ENCODE peak calls at places on chromosome 1, in four cellular contexts. T is breast epithelium, P is ovary, I is suprapubic skin. E is an unnamed sample.

GRCh38 chr1:179091691-179092165 is 9.9 kb downstream of the TOR3A start:
- DNase-seq in T (no peak), I (peak; percentile 81), P (peak; percentile 85), E (peak; percentile 73)

GRCh38 chr1:201553496-201554166 is 14.7 kb downstream of the NAV1 start:
- DNase-seq in T (no peak), P (no peak), I (no peak), E (no peak)

GRCh38 chr1:167683226-167683625 is 38.6 kb upstream of the MPZL1 start:
- DNase-seq in P (no peak), I (no peak), T (no peak), E (no peak)

GRCh38 chr1:234599617-234600417 is 10.2 kb downstream of the IRF2BP2 start:
- DNase-seq in P (peak; percentile 86), T (peak; percentile 80), I (peak; percentile 89), E (peak; percentile 94)

GRCh38 chr1:161044535-161044907 is 1.3 kb downstream of the USF1 start:
- DNase-seq in I (no peak), T (no peak), P (no peak), E (no peak)

GRCh38 chr1:227892930-227893695 is 54.6 kb downstream of the WNT9A start:
- DNase-seq in I (no peak), T (peak; percentile 15), P (peak; percentile 6), E (no peak)

GRCh38 chr1:224747578-224747977 is 131.5 kb downstream of the CNIH3 start:
- DNase-seq in P (no peak), I (no peak), T (no peak), E (no peak)

GRCh38 chr1:166730299-166730888 is 108.9 kb upstream of the POGK start:
- DNase-seq in P (no peak), I (no peak), T (no peak), E (no peak)

GRCh38 chr1:67679691-67680090 is 5.3 kb upstream of the GADD45A start:
- DNase-seq in P (no peak), I (no peak), T (no peak), E (no peak)

GRCh38 chr1:201266774-201267173 is 16.5 kb upstream of the PKP1 start:
- DNase-seq in P (no peak), T (peak; percentile 27), I (no peak), E (no peak)

GRCh38 chr1:194331758-194332157 is 1145.3 kb upstream of the B3GALT2 start:
- DNase-seq in I (no peak), T (no peak), P (no peak), E (no peak)

GRCh38 chr1:15201221-15201620 is 45.8 kb upstream of the FHAD1 start:
- DNase-seq in T (no peak), P (no peak), I (no peak), E (no peak)

GRCh38 chr1:8525291-8526275 is 207.7 kb downstream of the SLC45A1 start:
- DNase-seq in T (peak; percentile 74), P (peak; percentile 76), I (peak; percentile 88), E (peak; percentile 90)
- TF ChIP-seq POLR2A in T (no peak), P (peak; percentile 54), I (no peak), E (peak; percentile 87)

GRCh38 chr1:94962745-94963265 is 35.9 kb upstream of the CNN3 start:
- DNase-seq in T (no peak), P (peak; percentile 59), I (no peak), E (no peak)
- H3K4me3 ChIP-seq in T (peak overlapping the region; percentile 58), P (peak overlapping the region; percentile 31), I (peak overlapping the region; percentile 38), E (peak overlapping the region; percentile 44)

GRCh38 chr1:26284597-26285351 is 4.9 kb downstream of the SH3BGRL3 start:
- DNase-seq in I (peak; percentile 93), P (no peak), T (peak; percentile 78), E (peak; percentile 91)
- H3K4me1 ChIP-seq in I (peaks cover 87% of the 10 kb centered on the region), P (no peaks in the 10 kb centered on the region), T (peaks cover 6% of the 10 kb centered on the region), E (peaks cover 56% of the 10 kb centered on the region)

DNA sequence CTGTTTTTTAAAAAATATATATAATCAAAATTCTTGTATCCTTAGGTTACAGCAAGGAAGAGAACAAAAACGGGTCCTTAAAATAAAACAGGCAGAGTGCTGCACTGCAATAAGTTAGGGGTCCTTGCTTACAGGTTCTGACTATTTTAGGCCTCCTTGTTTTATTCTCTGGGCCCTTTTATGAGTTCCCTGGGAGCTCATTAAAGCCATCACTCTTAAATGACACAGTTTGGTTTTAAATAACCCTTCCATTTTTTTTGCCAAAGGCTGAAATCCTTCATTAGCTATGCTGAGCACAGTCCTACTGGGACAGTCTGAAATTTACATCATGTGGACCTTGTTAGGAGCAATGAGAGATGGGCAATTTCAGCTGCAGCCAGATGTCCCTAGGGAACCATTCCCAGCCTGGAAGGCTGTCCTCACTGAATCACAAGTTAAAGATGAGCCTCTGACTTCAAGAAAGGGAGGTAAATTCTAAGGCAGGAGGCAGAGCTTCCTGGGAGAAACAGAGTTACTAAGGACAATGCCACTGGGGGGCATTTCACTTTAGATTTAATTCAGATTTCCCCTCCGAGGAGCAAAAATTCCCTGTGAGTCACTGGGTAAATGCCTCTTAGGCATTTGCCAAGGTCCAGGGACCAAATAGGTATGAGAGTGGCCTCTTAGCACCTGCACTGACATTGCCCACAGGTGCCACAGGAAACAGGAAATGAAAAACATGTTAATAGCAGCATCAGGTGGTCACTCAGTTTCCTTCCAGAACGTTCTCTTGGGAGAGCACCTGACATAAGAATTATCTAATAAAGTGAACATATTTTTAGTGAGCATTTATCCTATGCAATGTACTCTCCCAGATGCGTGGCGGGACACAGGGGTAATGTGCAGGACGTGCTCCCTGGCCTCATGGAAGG is 3.8 kb upstream of the MUL1 start:
- DNase-seq in P (no peak), I (no peak), T (no peak), E (no peak)
- TF ChIP-seq POLR2A in P (no peak), I (no peak), T (no peak), E (no peak)

GRCh38 chr1:94235189-94236020 is 2.0 kb downstream of the ARHGAP29 start:
- DNase-seq in I (no peak), P (no peak), T (no peak), E (no peak)
- H3K4me3 ChIP-seq in I (peak overlapping the region; percentile 84), P (peak overlapping the region; percentile 69), T (peak overlapping the region; percentile 98), E (peak overlapping the region; percentile 86)

GRCh38 chr1:150106331-150106730 is 38.8 kb downstream of the VPS45 start:
- DNase-seq in P (no peak), T (no peak), I (no peak), E (no peak)

DNA sequence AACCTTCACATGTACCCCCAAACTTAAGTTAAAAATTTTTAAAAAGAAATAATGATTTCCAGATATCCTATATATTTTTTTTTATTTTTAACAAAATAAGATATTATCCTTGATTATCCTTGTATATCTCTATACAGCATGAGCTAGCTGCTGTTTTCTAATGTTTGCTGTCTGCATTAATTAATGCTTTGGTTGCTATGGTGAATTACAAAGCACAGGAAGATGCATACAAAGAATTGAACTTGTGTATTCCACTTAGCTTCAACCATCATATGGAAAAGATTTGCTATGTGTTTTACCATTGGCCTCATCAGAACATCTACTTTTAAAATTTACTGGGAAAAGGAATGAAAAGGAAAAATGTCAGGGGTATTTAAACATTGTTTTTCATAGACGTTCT is 35.4 kb downstream of the VPS45 start:
- DNase-seq in I (no peak), P (no peak), T (no peak), E (no peak)
- H3K4me1 ChIP-seq in I (no peaks in the 10 kb centered on the region), P (no peaks in the 10 kb centered on the region), T (no peaks in the 10 kb centered on the region), E (no peaks in the 10 kb centered on the region)